ENCODE peak calls at places on chromosomes 5 and 9, in five cellular contexts. U is A549, T is GM12878, Q is HepG2, L is K562. J is an unnamed sample.

GRCh38 chr9:92270511-92270910 is 23.0 kb downstream of the IARS1 start:
- DNase-seq in U (no peak), T (no peak), Q (no peak), L (no peak), J (no peak)

GRCh38 chr9:107732781-107733529 is 243.4 kb upstream of the KLF4 start:
- DNase-seq in U (no peak), T (no peak), Q (no peak), L (no peak), J (no peak)

GRCh38 chr5:89471556-89471955 is 588.6 kb upstream of the MEF2C start:
- DNase-seq in U (no peak), T (no peak), Q (no peak), L (no peak), J (no peak)

GRCh38 chr5:39420482-39421145 is 4.2 kb downstream of the DAB2 start:
- DNase-seq in U (no peak), T (no peak), Q (no peak), L (no peak), J (no peak)

GRCh38 chr9:112858625-112859147 is 32.0 kb downstream of the SLC46A2 start:
- DNase-seq in U (no peak), T (peak; percentile 31), Q (no peak), L (no peak), J (no peak)

GRCh38 chr9:88814521-88815101 is 176.7 kb upstream of the S1PR3 start:
- DNase-seq in U (no peak), T (no peak), Q (no peak), L (no peak), J (no peak)

GRCh38 chr5:55821731-55822512 is 29.2 kb upstream of the IL31RA start:
- DNase-seq in U (peak; percentile 11), T (no peak), Q (no peak), L (peak; percentile 8), J (peak; percentile 59)

GRCh38 chr9:112754578-112754977 is 4.0 kb downstream of the SNX30 start:
- DNase-seq in U (no peak), T (no peak), Q (no peak), L (no peak), J (no peak)

GRCh38 chr5:52725065-52725746 is 62.5 kb upstream of the ITGA1 start:
- DNase-seq in U (no peak), T (no peak), Q (peak; percentile 20), L (no peak), J (no peak)

GRCh38 chr5:10691826-10692785 is 68.9 kb downstream of the DAP start:
- DNase-seq in U (no peak), T (no peak), Q (no peak), L (no peak), J (no peak)

GRCh38 chr9:89367281-89367680 is 49.0 kb downstream of the SECISBP2 start:
- DNase-seq in U (no peak), T (no peak), Q (no peak), L (no peak), J (no peak)

GRCh38 chr5:150402901-150403342 is 9.8 kb downstream of the CD74 start:
- DNase-seq in U (no peak), T (no peak), Q (no peak), L (no peak), J (no peak)

GRCh38 chr5:18745591-18745987 is 1111.3 kb downstream of the TAF11L14 start:
- DNase-seq in U (peak; percentile 26), T (no peak), Q (peak; percentile 0), L (no peak), J (no peak)

GRCh38 chr5:10975915-10976314 is 214.9 kb upstream of the DAP start:
- DNase-seq in U (no peak), T (no peak), Q (no peak), L (no peak), J (no peak)

GRCh38 chr5:76426391-76426802 is 23.3 kb downstream of the IQGAP2 start:
- DNase-seq in U (no peak), T (no peak), Q (no peak), L (no peak), J (peak; percentile 17)

GRCh38 chr9:82271099-82271498 is 282.5 kb downstream of the SPATA31D1 start:
- DNase-seq in U (no peak), T (no peak), Q (no peak), L (no peak), J (no peak)

GRCh38 chr5:170338933-170339779 is 41.6 kb upstream of the LCP2 start:
- DNase-seq in U (no peak), T (no peak), Q (no peak), L (peak; percentile 51), J (peak; percentile 64)

GRCh38 chr9:89850633-89851325 is 246.0 kb downstream of the GADD45G start:
- DNase-seq in U (no peak), T (no peak), Q (no peak), L (no peak), J (no peak)

DNA sequence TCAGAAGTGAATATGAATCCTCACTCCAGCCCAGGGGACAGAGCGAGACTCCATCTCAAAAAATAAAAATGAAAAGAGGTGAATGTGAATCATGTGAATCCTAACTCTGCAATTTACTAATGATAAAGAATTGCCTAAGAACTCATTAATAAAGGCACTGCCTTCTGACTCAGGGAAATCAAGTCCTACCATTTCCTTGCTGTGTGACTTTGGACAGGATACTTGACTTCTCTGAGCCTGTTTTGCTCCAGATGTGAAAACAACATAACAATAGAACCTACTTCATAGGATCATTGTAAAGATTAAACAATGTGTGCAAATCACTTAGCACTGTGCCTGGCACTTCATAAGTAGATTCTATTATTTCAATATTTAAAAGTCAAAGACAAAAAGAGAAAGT is 15.1 kb upstream of the PWWP2A start:
- DNase-seq in U (no peak), T (no peak), Q (no peak), L (no peak), J (no peak)
- TF ChIP-seq ESRRA in U (no peak), T (no peak), Q (no peak), L (no peak), J (no peak)

GRCh38 chr9:127796225-127796813 is 6.4 kb upstream of the FPGS start:
- DNase-seq in U (no peak), T (no peak), Q (peak; percentile 47), L (no peak), J (no peak)
- TF ChIP-seq ESRRA in U (no peak), T (no peak), Q (no peak), L (no peak), J (no peak)

GRCh38 chr9:69097053-69097452 is 61.5 kb downstream of the FXN start:
- DNase-seq in U (no peak), T (no peak), Q (no peak), L (no peak), J (no peak)

GRCh38 chr9:69090140-69090750 is 54.7 kb downstream of the FXN start:
- DNase-seq in U (no peak), T (no peak), Q (no peak), L (no peak), J (no peak)

GRCh38 chr9:69090943-69091342 is 55.4 kb downstream of the FXN start:
- DNase-seq in U (no peak), T (no peak), Q (no peak), L (no peak), J (no peak)

GRCh38 chr9:69089491-69089890 is 53.9 kb downstream of the FXN start:
- DNase-seq in U (no peak), T (no peak), Q (no peak), L (no peak), J (peak; percentile 52)

GRCh38 chr9:69093471-69094103 is 58.0 kb downstream of the FXN start:
- DNase-seq in U (no peak), T (no peak), Q (no peak), L (no peak), J (no peak)
- TF ChIP-seq ESRRA in U (no peak), T (no peak), Q (no peak), L (no peak), J (no peak)

DNA sequence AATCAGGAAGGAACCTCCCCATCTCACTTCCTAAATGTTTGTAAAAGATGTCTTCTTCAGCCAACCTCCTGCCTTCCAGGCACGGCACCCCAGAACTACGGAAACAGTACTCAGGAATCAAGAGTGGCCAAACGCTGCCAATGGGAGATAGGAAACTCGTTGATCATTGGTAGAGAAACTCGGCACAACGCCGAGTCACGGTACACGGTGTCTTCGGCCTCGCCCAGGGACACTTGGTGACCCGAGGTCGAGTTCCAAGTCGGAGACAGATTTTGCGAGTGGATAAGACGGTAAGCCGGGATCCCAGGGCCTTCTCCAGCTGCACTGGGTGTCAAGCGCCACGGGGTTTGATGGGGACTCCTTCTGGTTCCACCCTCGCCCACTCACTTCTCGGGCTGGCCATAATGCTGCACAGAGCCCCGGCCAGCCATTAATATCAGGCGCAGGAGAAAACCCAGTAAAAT is 343 bp downstream of the KIAA0825 start:
- DNase-seq in U (peak; percentile 72), T (no peak), Q (peak; percentile 35), L (peak; percentile 39), J (peak; percentile 26)
- TF ChIP-seq ESRRA in U (no peak), T (no peak), Q (no peak), L (no peak), J (no peak)

DNA sequence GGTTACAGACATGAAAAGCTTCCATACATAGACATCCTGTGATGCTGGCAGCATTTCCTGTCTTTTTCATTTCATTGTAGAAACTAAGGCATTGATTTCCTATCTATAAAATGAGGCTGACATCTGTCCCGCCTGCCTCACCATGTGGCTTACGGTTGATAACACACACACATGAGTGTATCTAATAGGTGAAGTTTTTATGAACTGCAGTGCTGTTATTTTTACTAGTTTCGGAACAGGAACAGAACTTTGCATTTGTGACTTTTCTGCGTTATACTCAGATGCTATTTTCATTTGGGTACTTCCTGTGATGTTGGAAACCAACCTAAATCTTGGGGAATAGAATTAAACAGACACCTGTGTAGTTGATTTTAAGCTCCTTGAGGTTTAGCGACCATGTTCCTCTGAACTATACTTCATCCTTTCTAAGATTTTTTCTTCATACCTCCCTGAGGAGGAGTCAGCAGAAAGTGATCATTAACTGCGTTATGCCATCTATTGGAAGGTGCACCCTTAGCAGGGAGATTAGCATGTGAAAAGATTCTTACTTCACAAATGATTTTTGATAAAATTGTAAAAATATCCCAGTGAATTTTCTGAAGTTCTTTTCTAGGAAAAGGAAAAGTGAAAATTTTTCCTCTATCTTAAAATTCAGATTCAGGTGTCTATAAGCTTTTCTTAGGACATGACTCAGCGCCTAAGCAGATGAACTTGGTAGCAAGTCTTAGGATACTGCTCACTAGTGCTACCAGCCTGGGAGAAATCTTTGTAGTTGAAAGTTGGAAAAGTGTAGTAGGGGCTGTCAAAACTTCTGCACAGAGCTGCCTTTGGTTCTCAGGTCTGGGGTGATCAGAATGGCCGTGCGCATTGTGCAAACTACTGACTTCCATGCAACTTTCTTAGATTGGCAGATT is 134.5 kb downstream of the TRIO start:
- DNase-seq in U (no peak), T (no peak), Q (no peak), L (no peak), J (no peak)
- TF ChIP-seq ESRRA in U (no peak), T (no peak), Q (no peak), L (no peak), J (no peak)

GRCh38 chr9:74498616-74499095 is 1.5 kb downstream of the RORB start:
- DNase-seq in U (no peak), T (no peak), Q (no peak), L (no peak), J (peak; percentile 31)

GRCh38 chr9:74497750-74498615 is 848 bp downstream of the RORB start:
- DNase-seq in U (peak; percentile 37), T (no peak), Q (no peak), L (no peak), J (peak; percentile 63)

GRCh38 chr9:74499111-74499601 is 2.0 kb downstream of the RORB start:
- DNase-seq in U (no peak), T (no peak), Q (no peak), L (no peak), J (peak; percentile 30)

GRCh38 chr9:74494490-74494889 is 2.6 kb upstream of the RORB start:
- DNase-seq in U (no peak), T (no peak), Q (no peak), L (no peak), J (no peak)

GRCh38 chr9:74496819-74497749 is at the start of gene RORB:
- DNase-seq in U (peak; percentile 18), T (no peak), Q (no peak), L (peak; percentile 49), J (peak; percentile 86)
- TF ChIP-seq ESRRA in U (no peak), T (no peak), Q (no peak), L (no peak), J (no peak)

GRCh38 chr5:93782978-93783377 is 41.6 kb upstream of the POU5F2 start:
- DNase-seq in U (no peak), T (no peak), Q (no peak), L (no peak), J (no peak)
- TF ChIP-seq ESRRA in U (no peak), T (no peak), Q (no peak), L (no peak), J (no peak)